ENCODE peak calls at places on chromosome 9, in four cellular contexts. T is cardiac fibroblast, U is foreskin keratinocyte, W is upper lobe of right lung. Q is an unnamed sample.

GRCh38 chr9:72477862-72478564 is 43.4 kb upstream of the TMC1 start:
- DNase-seq in T (peak), U (peak), W (no peak), Q (peak)

GRCh38 chr9:96022445-96023031 is 147.0 kb downstream of the ERCC6L2 start:
- DNase-seq in T (no peak), U (no peak), W (peak), Q (no peak)

GRCh38 chr9:38338359-38339014 is 54.0 kb upstream of the ALDH1B1 start:
- DNase-seq in T (no peak), U (no peak), W (no peak), Q (no peak)

GRCh38 chr9:95182854-95183563 is 134.5 kb downstream of the FANCC start:
- DNase-seq in T (no peak), U (no peak), W (no peak), Q (no peak)

GRCh38 chr9:105697871-105698270 is 3.5 kb downstream of the TMEM38B start:
- DNase-seq in T (no peak), U (peak), W (no peak), Q (no peak)

GRCh38 chr9:85471791-85472190 is 270.0 kb downstream of the AGTPBP1 start:
- DNase-seq in T (no peak), U (no peak), W (no peak), Q (no peak)

GRCh38 chr9:76687861-76688374 is 76.3 kb upstream of the PCA3 start:
- DNase-seq in T (peak), U (peak), W (no peak), Q (peak)

GRCh38 chr9:106878081-106878837 is 15.3 kb downstream of the ZNF462 start:
- DNase-seq in T (no peak), U (no peak), W (no peak), Q (no peak)

GRCh38 chr9:87699835-87700234 is 26.1 kb upstream of the CTSL start:
- DNase-seq in T (no peak), U (peak), W (no peak), Q (no peak)

DNA sequence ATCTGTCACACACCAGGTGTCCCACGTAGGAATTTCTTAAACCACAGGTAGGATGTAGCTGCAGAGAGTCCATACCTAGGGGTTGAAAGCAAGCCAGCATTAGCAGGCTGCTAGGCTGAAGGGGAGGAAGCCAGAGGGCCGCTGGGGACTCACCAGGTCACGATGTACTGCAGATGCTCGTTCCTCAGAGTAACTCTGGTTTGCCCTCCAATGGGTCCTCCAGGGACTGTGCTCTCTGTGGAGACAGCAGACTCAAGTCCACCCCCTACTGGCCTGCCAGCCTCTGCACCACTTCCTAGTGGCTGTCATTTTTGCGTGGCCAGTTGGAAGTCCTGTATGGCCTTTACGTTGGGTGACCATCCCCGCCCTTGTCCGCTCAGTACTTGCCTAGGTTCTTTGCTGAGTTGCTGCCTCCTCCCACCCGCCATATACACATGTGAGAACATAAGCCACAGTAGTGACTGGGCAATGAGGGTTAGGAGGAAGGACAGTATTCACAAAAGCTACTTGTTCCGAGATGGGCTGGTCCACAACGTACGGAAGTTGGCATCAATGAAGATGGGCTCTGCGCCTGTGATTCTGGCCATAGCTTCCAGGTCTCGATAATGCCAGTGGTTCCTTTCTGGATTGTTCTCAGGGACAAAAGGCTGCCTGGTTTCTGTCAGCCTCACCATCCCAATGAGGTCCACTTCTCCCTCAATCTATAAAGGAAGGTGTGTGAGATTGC is 4.1 kb downstream of the RPL7A start:
- DNase-seq in T (peak), U (no peak), W (no peak), Q (peak)
- TF ChIP-seq CTCF in T (peak), U (peak), W (peak), Q (peak)

GRCh38 chr9:16974436-16974835 is 104.0 kb upstream of the BNC2 start:
- DNase-seq in T (no peak), U (no peak), W (no peak), Q (no peak)
- TF ChIP-seq CTCF in T (no peak), U (no peak), W (no peak), Q (no peak)

GRCh38 chr9:77843088-77843985 is 188.3 kb downstream of the GNAQ start:
- DNase-seq in T (no peak), U (no peak), W (no peak), Q (no peak)

GRCh38 chr9:77839459-77840140 is 191.5 kb upstream of the GNA14 start:
- DNase-seq in T (peak), U (no peak), W (no peak), Q (no peak)

GRCh38 chr9:77838986-77839385 is 190.9 kb upstream of the GNA14 start:
- DNase-seq in T (no peak), U (no peak), W (no peak), Q (no peak)

GRCh38 chr9:77844415-77844814 is 187.2 kb downstream of the GNAQ start:
- DNase-seq in T (no peak), U (no peak), W (no peak), Q (no peak)

DNA sequence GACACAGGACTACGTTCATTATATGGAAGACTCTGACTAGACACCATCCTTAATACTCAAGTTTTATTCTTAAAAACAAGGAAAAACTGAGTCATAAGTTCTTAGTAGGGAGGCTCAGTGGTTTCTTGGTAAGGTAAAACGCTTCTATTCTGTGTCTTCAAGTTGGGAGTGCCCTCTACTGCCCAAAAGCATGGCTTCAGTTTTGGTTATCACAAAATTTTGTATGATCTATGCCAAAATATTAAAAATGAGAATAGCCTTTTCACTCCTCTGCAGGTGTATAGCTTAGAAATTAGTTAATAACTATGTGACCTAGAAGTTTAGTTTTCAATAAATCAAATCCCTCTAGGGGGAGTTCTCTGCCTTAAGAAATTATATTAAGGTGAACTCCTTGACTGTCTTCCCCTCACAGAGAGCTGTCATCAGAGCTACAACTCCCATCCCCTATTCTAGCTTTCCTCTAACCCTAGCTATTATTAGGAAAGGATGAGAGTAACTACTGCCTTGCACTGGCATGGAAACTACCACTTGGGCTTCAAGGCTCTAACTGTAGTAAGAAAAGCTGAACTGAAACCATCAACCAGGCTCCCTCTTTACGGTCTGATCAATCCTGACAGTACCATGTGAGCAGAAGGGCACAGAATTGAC is 189.7 kb downstream of the GNAQ start:
- DNase-seq in T (no peak), U (peak), W (no peak), Q (no peak)
- TF ChIP-seq CTCF in T (peak), U (peak), W (peak), Q (no peak)

GRCh38 chr9:137227057-137227852 is at the start of gene RNF224:
- DNase-seq in T (peak), U (peak), W (peak), Q (peak)

GRCh38 chr9:137228968-137229896 is 1.5 kb upstream of the SLC34A3 start:
- DNase-seq in T (no peak), U (no peak), W (no peak), Q (no peak)

GRCh38 chr9:137226338-137227056 is 805 bp upstream of the RNF224 start:
- DNase-seq in T (no peak), U (peak), W (no peak), Q (peak)

GRCh38 chr9:137228515-137228967 is 1.2 kb downstream of the RNF224 start:
- DNase-seq in T (no peak), U (no peak), W (no peak), Q (no peak)

DNA sequence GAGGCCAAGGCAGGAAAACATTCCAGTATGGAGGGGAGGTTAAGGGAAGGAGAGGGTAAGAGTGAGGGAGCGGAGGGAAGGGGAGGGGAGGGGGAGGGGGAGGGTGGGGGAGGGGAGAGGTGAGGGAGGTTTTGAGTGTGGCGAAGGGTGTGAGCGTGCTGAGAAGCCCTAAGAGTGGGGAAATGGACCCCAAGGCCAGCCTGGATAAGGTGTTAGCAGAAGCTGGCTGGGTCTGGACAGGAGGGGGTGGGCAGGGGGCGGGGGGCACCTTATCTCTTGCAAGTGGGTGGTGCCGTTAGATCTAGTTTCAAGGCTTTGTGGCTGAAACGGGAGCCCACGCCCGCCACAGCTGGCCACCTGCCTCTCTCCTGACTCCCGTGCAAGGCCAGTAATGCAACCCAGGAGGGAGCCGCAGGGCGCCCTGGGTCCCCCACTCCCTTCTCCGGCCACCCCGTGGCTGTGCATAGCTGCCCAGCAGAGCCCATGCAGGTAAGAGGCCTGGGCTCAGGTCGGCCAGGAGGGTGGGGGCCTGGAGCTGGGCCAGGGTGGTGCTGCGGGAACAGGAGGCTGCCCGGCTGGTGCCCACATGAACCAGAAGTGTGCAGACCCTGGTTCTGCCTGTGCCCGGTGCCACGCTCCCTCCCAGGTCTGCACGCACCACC is 682 bp downstream of the RNF224 start:
- DNase-seq in T (no peak), U (no peak), W (no peak), Q (no peak)
- TF ChIP-seq CTCF in T (no peak), U (no peak), W (no peak), Q (no peak)

DNA sequence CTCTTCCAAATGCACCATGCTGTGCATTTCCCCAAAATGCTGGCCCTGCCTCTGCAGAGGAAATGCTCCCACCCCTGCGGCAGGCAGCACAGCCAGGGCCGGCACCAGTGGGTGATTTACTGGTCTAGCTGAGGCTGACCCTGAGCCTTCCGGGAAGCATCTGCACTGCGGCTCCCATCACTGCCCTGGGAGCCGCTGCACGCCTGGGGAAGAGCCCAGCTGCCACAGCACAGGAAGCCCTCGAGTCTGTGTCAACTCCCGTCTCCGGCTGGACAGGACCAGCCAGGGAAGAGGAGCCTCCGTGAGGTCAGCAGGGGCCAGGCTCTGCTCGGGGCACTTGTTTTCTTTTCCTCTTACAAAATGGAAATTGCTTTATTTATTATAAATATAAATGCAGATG is 25.1 kb upstream of the EEIG1 start:
- DNase-seq in T (peak), U (no peak), W (no peak), Q (no peak)
- TF ChIP-seq CTCF in T (no peak), U (no peak), W (no peak), Q (no peak)

GRCh38 chr9:83061036-83061435 is 1.9 kb downstream of the RASEF start:
- DNase-seq in T (no peak), U (peak), W (no peak), Q (no peak)

GRCh38 chr9:83062011-83062652 is 810 bp downstream of the RASEF start:
- DNase-seq in T (no peak), U (peak), W (peak), Q (peak)

GRCh38 chr9:83065233-83065632 is 2.3 kb upstream of the RASEF start:
- DNase-seq in T (no peak), U (no peak), W (no peak), Q (no peak)

GRCh38 chr9:83060557-83060956 is 2.4 kb downstream of the RASEF start:
- DNase-seq in T (no peak), U (no peak), W (no peak), Q (peak)

GRCh38 chr9:83062653-83063527 is at the start of gene RASEF:
- DNase-seq in T (no peak), U (peak), W (peak), Q (peak)
- TF ChIP-seq CTCF in T (no peak), U (peak), W (no peak), Q (no peak)

DNA sequence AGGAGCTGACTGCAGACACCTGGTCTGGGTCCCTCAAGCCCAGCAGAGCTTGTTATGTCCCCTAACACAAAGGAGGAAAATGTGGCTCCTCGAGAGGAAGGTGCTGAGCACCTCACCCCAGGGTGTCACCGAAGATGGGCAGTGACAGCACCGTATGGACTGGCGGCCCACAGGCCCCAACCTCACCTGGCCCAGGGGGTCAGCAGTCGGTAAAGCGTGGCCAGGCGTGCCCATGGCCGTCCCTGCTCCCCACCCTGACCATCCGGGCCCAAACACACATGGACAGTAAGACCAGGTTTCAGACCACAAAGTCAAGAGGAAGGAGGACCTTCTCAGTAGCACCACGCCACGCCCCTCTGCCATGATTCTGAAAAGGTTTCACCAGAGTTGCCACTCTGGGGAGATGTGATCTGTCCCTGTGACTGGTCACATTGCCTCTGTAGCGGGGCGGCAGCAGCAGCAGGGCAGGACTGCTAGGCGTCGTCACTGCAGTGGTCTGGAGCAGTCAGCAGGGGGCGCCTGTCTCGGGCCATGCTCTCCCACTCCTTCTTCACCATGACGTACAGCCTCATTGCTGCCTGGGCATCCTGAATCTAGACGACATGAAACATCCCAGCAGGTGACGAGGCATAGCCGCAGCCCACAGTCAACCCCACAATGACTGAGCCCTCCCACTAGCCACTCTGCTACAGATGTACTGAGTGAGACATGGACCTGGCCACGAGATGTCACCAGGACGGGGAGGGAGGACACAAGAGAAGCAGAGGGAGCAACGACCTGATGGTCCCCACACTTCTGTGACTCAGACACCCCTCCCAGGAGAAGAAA is 11.1 kb downstream of the REXO4 start:
- DNase-seq in T (peak), U (peak), W (peak), Q (peak)
- TF ChIP-seq CTCF in T (peak), U (peak), W (peak), Q (no peak)

DNA sequence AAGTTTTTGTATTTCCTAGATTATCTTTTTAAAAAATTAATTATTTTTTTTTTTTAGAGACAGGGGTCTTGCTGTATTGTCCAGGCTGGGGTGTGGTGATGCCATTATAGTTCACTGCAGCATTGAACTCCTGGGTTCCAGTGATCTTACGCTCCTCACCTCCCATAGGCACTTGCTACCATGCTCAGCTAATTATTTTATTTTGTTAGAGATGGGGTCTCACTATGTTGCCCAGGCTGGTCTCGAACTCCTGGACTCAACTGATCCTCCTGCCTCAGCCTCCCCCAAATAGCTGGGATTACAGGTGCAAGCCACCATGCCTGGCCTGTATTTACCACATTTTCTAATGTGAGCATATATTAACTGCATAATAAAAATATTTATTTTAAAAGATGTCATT is 274.5 kb downstream of the RFX3 start:
- DNase-seq in T (no peak), U (no peak), W (no peak), Q (no peak)
- TF ChIP-seq CTCF in T (no peak), U (no peak), W (no peak), Q (no peak)

DNA sequence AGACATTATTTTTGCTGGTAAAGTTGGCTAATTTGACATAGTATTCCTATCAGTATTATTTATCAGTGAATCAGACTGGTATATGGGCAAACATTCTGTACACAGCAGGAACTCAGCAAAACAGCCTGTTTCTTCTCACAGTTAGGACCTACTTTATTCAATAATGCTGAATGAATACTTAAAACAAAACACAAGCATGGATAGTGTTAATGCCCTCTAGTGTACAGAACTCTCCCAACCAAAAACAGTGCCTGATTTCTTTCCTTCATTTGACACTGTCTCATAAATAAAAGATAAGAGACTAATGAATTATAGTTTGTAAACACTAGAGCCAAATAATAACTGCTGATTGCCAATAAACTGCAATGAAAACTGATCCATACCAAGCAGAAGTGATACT is 1113.3 kb downstream of the PTPRD start:
- DNase-seq in T (no peak), U (no peak), W (no peak), Q (no peak)
- TF ChIP-seq CTCF in T (no peak), U (no peak), W (no peak), Q (no peak)